ENCODE peak calls at places on chromosomes 12 and 14, in seven cellular contexts. L is effector memory CD4-positive, alpha-beta T cell; P is neural progenitor cell; I is fibroblast of pulmonary artery; Z is mammary epithelial cell; R is aorta; X is MM.1S. M is an unnamed sample.

GRCh38 chr14:41476526-41476925 is 130.2 kb upstream of the LRFN5 start:
- DNase-seq in X (no peak), P (no peak), Z (peak; percentile 58), L (no peak), I (peak; percentile 20), R (no peak), M (no peak)

GRCh38 chr14:101248056-101248725 is 313.1 kb upstream of the DIO3 start:
- DNase-seq in X (no peak), I (no peak), R (no peak), P (no peak), L (no peak), Z (no peak), M (no peak)

GRCh38 chr12:121465921-121466799 is 66.2 kb downstream of the RNF34 start:
- DNase-seq in X (no peak), R (no peak), I (peak; percentile 22), P (peak; percentile 49), Z (peak; percentile 19), L (peak; percentile 35), M (peak; percentile 71)

GRCh38 chr12:63889721-63890509 is 45.4 kb downstream of the SRGAP1 start:
- DNase-seq in I (no peak), R (no peak), P (no peak), L (no peak), X (no peak), Z (no peak), M (no peak)

GRCh38 chr14:39229222-39229543 is 4.5 kb upstream of the MIA2 start:
- DNase-seq in R (no peak), X (no peak), Z (no peak), I (no peak), P (no peak), L (peak; percentile 26), M (no peak)

GRCh38 chr12:124745891-124746570 is 117.6 kb downstream of the SCARB1 start:
- DNase-seq in I (peak; percentile 98), L (no peak), X (no peak), Z (peak; percentile 77), P (peak; percentile 94), R (peak; percentile 97), M (peak; percentile 93)

GRCh38 chr12:117347588-117347987 is 13.8 kb downstream of the NOS1 start:
- DNase-seq in P (no peak), Z (no peak), I (no peak), L (no peak), X (peak; percentile 15), R (no peak), M (no peak)

GRCh38 chr14:26157517-26157916 is 440.3 kb downstream of the NOVA1 start:
- DNase-seq in P (no peak), I (no peak), Z (no peak), X (no peak), R (no peak), L (no peak), M (no peak)

GRCh38 chr14:89826581-89826980 is 127.9 kb downstream of the EFCAB11 start:
- DNase-seq in L (no peak), P (no peak), I (no peak), R (no peak), X (no peak), Z (peak; percentile 9), M (no peak)

GRCh38 chr14:92644166-92644565 is 104.3 kb downstream of the LGMN start:
- DNase-seq in L (no peak), I (peak; percentile 35), Z (peak; percentile 87), X (no peak), R (no peak), P (no peak), M (no peak)

GRCh38 chr12:23810327-23810902 is 139.1 kb downstream of the SOX5 start:
- DNase-seq in X (no peak), Z (no peak), L (no peak), I (no peak), R (no peak), P (no peak), M (no peak)

GRCh38 chr12:75666980-75667359 is 155.6 kb upstream of the KRR1 start:
- DNase-seq in X (no peak), I (peak; percentile 78), P (no peak), Z (peak; percentile 52), L (no peak), R (no peak), M (no peak)

GRCh38 chr12:52349196-52349595 is 18.1 kb downstream of the KRT85 start:
- DNase-seq in R (no peak), P (no peak), X (no peak), L (no peak), Z (peak; percentile 83), I (peak; percentile 34), M (no peak)

GRCh38 chr12:79934309-79935020 is 432 bp downstream of the PPP1R12A start:
- DNase-seq in R (no peak), I (peak; percentile 31), X (peak; percentile 21), Z (no peak), P (no peak), L (peak; percentile 34), M (peak; percentile 80)

GRCh38 chr12:47397664-47398281 is 308.1 kb downstream of the RPAP3 start:
- DNase-seq in I (peak; percentile 88), X (peak; percentile 73), Z (peak; percentile 74), R (no peak), P (peak; percentile 20), L (peak; percentile 14), M (no peak)

GRCh38 chr12:11861864-11862600 is 208.7 kb upstream of the BCL2L14 start:
- DNase-seq in Z (no peak), X (no peak), P (peak; percentile 49), I (no peak), R (no peak), L (no peak), M (no peak)

GRCh38 chr12:49108958-49109404 is 1.7 kb downstream of the LMBR1L start:
- DNase-seq in X (no peak), R (peak; percentile 78), P (no peak), I (peak; percentile 77), Z (no peak), L (no peak), M (peak; percentile 73)

GRCh38 chr12:4915752-4916151 is 6.0 kb downstream of the KCNA1 start:
- DNase-seq in Z (no peak), X (no peak), L (no peak), I (no peak), P (no peak), R (no peak), M (no peak)

GRCh38 chr12:31477669-31478068 is 113.3 kb downstream of the DENND5B start:
- DNase-seq in I (no peak), L (no peak), P (no peak), R (no peak), X (peak; percentile 52), Z (no peak), M (no peak)

GRCh38 chr12:132229926-132230325 is 85.7 kb downstream of the NOC4L start:
- DNase-seq in I (no peak), L (no peak), Z (no peak), P (no peak), X (no peak), R (peak; percentile 61), M (no peak)

GRCh38 chr12:6262635-6263034 is 47.8 kb upstream of the PLEKHG6 start:
- DNase-seq in P (no peak), X (peak; percentile 81), I (no peak), R (no peak), Z (no peak), L (no peak), M (no peak)

GRCh38 chr12:12999276-12999958 is 648 bp downstream of the HEBP1 start:
- DNase-seq in P (peak; percentile 64), Z (peak; percentile 6), I (peak; percentile 32), R (no peak), L (no peak), X (no peak), M (no peak)

GRCh38 chr12:49651855-49652254 is 28.5 kb downstream of the PRPF40B start:
- DNase-seq in Z (no peak), L (no peak), I (no peak), R (peak; percentile 57), P (peak; percentile 11), X (no peak), M (no peak)

DNA sequence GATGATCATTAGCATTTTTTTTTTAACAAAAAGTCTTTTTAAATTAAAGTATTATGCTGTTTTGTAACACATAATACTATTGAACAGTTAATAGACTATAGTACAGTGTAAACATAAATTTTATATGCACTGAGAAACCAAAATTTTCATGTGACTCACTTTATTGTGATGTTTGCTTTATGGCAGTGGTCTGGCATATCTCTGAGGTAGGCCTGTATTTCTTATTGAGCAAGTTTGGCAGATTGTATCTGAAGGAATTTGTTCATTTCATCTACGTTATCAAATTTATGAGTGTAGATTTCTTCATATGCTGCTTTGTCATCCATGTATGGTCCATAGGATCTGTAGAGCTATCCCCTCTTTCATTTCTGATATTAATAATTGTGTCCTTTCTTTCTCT is 78.8 kb upstream of the PDE3A start:
- DNase-seq in I (no peak), R (no peak), X (no peak), P (no peak), Z (no peak), L (no peak), M (no peak)
- H3K4me3 ChIP-seq in I (no peak overlapping the region), R (no peak overlapping the region), X (no peak overlapping the region), P (no peak overlapping the region), Z (no peak overlapping the region), L (no peak overlapping the region), M (no peak overlapping the region)

DNA sequence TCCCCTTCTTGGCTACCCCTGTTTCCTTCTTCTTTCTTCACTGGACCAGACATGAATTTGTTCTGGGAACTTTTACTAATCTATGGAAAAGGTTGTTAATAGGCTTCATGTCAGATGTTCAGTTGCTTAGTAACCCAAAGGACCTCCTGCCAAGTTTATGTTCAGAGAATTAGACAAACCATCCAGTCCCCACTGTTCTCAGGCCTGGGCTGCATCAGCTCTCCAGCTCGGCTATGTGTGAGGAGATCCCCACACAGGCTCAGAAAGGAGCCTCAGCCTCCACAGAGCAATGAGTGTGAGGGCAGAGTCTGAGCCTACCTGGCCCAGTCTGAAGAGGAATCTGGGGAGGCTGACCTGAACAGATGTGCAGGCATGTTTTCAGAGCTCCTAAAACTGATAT is 78.1 kb downstream of the AKAP6 start:
- DNase-seq in L (no peak), P (no peak), Z (no peak), R (no peak), I (peak; percentile 24), X (no peak), M (no peak)
- H3K4me3 ChIP-seq in L (no peak overlapping the region), P (no peak overlapping the region), Z (no peak overlapping the region), R (no peak overlapping the region), I (no peak overlapping the region), X (no peak overlapping the region), M (no peak overlapping the region)

GRCh38 chr12:76799362-76799761 is 35.4 kb downstream of the ZDHHC17 start:
- DNase-seq in P (no peak), I (no peak), Z (peak; percentile 44), X (no peak), L (no peak), R (no peak), M (no peak)
- H3K4me3 ChIP-seq in P (no peak overlapping the region), I (no peak overlapping the region), Z (no peak overlapping the region), X (no peak overlapping the region), L (no peak overlapping the region), R (no peak overlapping the region), M (no peak overlapping the region)

DNA sequence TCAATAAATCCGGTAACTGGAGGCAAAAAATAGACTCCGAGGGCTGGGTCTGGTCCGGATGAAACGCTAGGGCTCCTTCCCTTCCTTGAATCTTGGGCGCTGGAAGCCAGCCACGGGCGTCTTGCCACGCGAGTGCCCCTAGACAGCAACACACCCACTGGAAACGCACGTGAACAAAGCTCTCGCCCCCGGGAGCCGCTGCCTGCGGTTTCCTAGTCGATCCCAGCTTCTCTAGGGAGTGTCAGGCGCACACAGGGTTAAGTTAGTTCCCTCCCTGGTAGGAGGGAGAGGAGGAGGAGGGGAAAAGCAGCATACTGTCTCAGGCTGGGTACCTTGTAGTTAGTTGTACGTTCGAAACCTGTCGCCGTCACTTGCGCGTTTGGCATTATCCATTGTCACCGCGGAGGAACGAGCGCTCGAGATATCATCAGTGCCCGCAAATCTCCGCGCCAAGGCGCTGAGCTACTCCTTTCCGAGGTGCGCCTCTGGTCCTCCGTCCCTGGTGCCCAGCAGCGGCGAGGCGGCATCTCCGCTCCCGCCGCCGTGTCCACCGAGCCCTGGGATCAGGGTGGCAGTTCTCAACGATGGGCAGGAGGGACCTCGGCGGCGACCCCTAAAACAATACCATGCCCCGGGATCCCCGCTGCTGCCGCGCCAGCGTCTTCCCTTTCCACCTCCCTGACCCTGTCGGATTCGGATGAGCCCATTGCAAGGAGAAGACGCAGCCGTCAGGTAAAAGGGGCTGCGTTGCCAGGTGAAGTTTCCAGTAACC is at the start of gene FLRT2:
- DNase-seq in P (peak; percentile 62), X (no peak), Z (peak; percentile 71), R (peak; percentile 85), L (no peak), I (peak; percentile 82), M (peak; percentile 72)
- H3K4me3 ChIP-seq in P (peak within 1 kb of the TSS; percentile 74), X (no peak within 1 kb of the TSS), Z (peak within 1 kb of the TSS; percentile 89), R (peak within 1 kb of the TSS; percentile 27), L (no peak within 1 kb of the TSS), I (peak within 1 kb of the TSS; percentile 83), M (peak within 1 kb of the TSS; percentile 54)